ENCODE peak calls at places on chromosomes 5 and 9, in five cellular contexts. One of them, this sample, is unnamed.

GRCh38 chr5:135332519-135333150 is 66.4 kb downstream of the MACROH2A1 start:
- DNase-seq in GM13977: peak; percentile 82
- DNase-seq in AG04450: peak; percentile 47
- DNase-seq in endothelial cell: no peak
- DNase-seq in foreskin fibroblast: peak; percentile 79
- DNase-seq in this sample: peak; percentile 75

GRCh38 chr5:159313197-159313596 is 17.1 kb downstream of the IL12B start:
- DNase-seq in endothelial cell: no peak
- DNase-seq in AG04450: no peak
- DNase-seq in foreskin fibroblast: no peak
- DNase-seq in GM13977: no peak
- DNase-seq in this sample: no peak

GRCh38 chr5:173721259-173722232 is 105.1 kb upstream of the BOD1 start:
- DNase-seq in AG04450: no peak
- DNase-seq in GM13977: no peak
- DNase-seq in foreskin fibroblast: no peak
- DNase-seq in endothelial cell: no peak
- DNase-seq in this sample: no peak

GRCh38 chr9:127858041-127858512 is 3.6 kb upstream of the ENG start:
- DNase-seq in foreskin fibroblast: no peak
- DNase-seq in GM13977: no peak
- DNase-seq in endothelial cell: no peak
- DNase-seq in AG04450: no peak
- DNase-seq in this sample: no peak

GRCh38 chr9:109861499-109861898 is 81.5 kb downstream of the PALM2AKAP2 start:
- DNase-seq in endothelial cell: no peak
- DNase-seq in GM13977: no peak
- DNase-seq in foreskin fibroblast: peak; percentile 89
- DNase-seq in AG04450: no peak
- DNase-seq in this sample: no peak

GRCh38 chr9:113978954-113979712 is 99.0 kb downstream of the AMBP start:
- DNase-seq in AG04450: no peak
- DNase-seq in endothelial cell: no peak
- DNase-seq in foreskin fibroblast: peak; percentile 68
- DNase-seq in GM13977: no peak
- DNase-seq in this sample: no peak

GRCh38 chr5:135484563-135485157 is 32.5 kb upstream of the TIFAB start:
- DNase-seq in foreskin fibroblast: no peak
- DNase-seq in AG04450: no peak
- DNase-seq in endothelial cell: no peak
- DNase-seq in GM13977: no peak
- DNase-seq in this sample: no peak

GRCh38 chr5:82985763-82986162 is 91.4 kb downstream of the TMEM167A start:
- DNase-seq in foreskin fibroblast: no peak
- DNase-seq in endothelial cell: no peak
- DNase-seq in GM13977: no peak
- DNase-seq in AG04450: no peak
- DNase-seq in this sample: no peak

GRCh38 chr9:127987103-127987614 is 6.4 kb upstream of the EEIG1 start:
- DNase-seq in endothelial cell: no peak
- DNase-seq in foreskin fibroblast: peak; percentile 75
- DNase-seq in AG04450: no peak
- DNase-seq in GM13977: no peak
- DNase-seq in this sample: no peak

GRCh38 chr5:52870448-52870847 is 82.7 kb downstream of the ITGA1 start:
- DNase-seq in endothelial cell: no peak
- DNase-seq in GM13977: no peak
- DNase-seq in AG04450: no peak
- DNase-seq in foreskin fibroblast: peak; percentile 42
- DNase-seq in this sample: no peak

GRCh38 chr5:138275895-138276294 is 1.5 kb upstream of the GFRA3 start:
- DNase-seq in AG04450: no peak
- DNase-seq in endothelial cell: no peak
- DNase-seq in GM13977: no peak
- DNase-seq in foreskin fibroblast: no peak
- DNase-seq in this sample: no peak

GRCh38 chr9:134570726-134571325 is 70.8 kb upstream of the COL5A1 start:
- DNase-seq in GM13977: no peak
- DNase-seq in endothelial cell: no peak
- DNase-seq in foreskin fibroblast: no peak
- DNase-seq in AG04450: no peak
- DNase-seq in this sample: no peak

GRCh38 chr9:21611896-21612295 is 129.8 kb upstream of the IFNE start:
- DNase-seq in GM13977: no peak
- DNase-seq in foreskin fibroblast: no peak
- DNase-seq in AG04450: no peak
- DNase-seq in endothelial cell: no peak
- DNase-seq in this sample: no peak

GRCh38 chr5:151171521-151171920 is 13.9 kb upstream of the ANXA6 start:
- DNase-seq in foreskin fibroblast: no peak
- DNase-seq in AG04450: no peak
- DNase-seq in endothelial cell: no peak
- DNase-seq in GM13977: no peak
- DNase-seq in this sample: no peak

GRCh38 chr5:178564842-178565550 is 25.2 kb downstream of the COL23A1 start:
- DNase-seq in foreskin fibroblast: no peak
- DNase-seq in GM13977: no peak
- DNase-seq in endothelial cell: no peak
- DNase-seq in AG04450: no peak
- DNase-seq in this sample: no peak

GRCh38 chr5:173970878-173971650 is 17.9 kb upstream of the C5orf47 start:
- DNase-seq in foreskin fibroblast: no peak
- DNase-seq in AG04450: no peak
- DNase-seq in endothelial cell: no peak
- DNase-seq in GM13977: no peak
- DNase-seq in this sample: no peak

GRCh38 chr5:72618699-72619098 is 111.5 kb upstream of the ZNF366 start:
- DNase-seq in AG04450: no peak
- DNase-seq in endothelial cell: no peak
- DNase-seq in GM13977: no peak
- DNase-seq in foreskin fibroblast: peak; percentile 82
- DNase-seq in this sample: no peak

GRCh38 chr9:137982132-137982666 is 104.6 kb downstream of the CACNA1B start:
- DNase-seq in GM13977: no peak
- DNase-seq in endothelial cell: no peak
- DNase-seq in foreskin fibroblast: peak; percentile 8
- DNase-seq in AG04450: no peak
- DNase-seq in this sample: no peak

GRCh38 chr5:123186762-123187161 is 97.7 kb downstream of the PRDM6 start:
- DNase-seq in GM13977: no peak
- DNase-seq in endothelial cell: no peak
- DNase-seq in foreskin fibroblast: no peak
- DNase-seq in AG04450: no peak
- DNase-seq in this sample: no peak

GRCh38 chr5:161696992-161697391 is 11.5 kb downstream of the GABRA6 start:
- DNase-seq in foreskin fibroblast: no peak
- DNase-seq in AG04450: no peak
- DNase-seq in GM13977: no peak
- DNase-seq in endothelial cell: no peak
- DNase-seq in this sample: no peak

GRCh38 chr5:4082966-4083564 is 487.4 kb downstream of the IRX1 start:
- DNase-seq in AG04450: no peak
- DNase-seq in foreskin fibroblast: no peak
- DNase-seq in GM13977: no peak
- DNase-seq in endothelial cell: no peak
- DNase-seq in this sample: no peak

GRCh38 chr5:83472508-83473343 is 1.2 kb downstream of the VCAN start:
- DNase-seq in foreskin fibroblast: peak; percentile 80
- DNase-seq in GM13977: peak; percentile 70
- DNase-seq in AG04450: no peak
- DNase-seq in endothelial cell: peak; percentile 58
- DNase-seq in this sample: peak; percentile 62

GRCh38 chr9:129289883-129290282 is 111.8 kb upstream of the IER5L start:
- DNase-seq in endothelial cell: no peak
- DNase-seq in foreskin fibroblast: no peak
- DNase-seq in GM13977: no peak
- DNase-seq in AG04450: no peak
- DNase-seq in this sample: no peak

GRCh38 chr9:98774746-98775145 is 21.6 kb downstream of the ANKS6 start:
- DNase-seq in endothelial cell: no peak
- DNase-seq in foreskin fibroblast: peak; percentile 43
- DNase-seq in GM13977: no peak
- DNase-seq in AG04450: no peak
- DNase-seq in this sample: no peak

GRCh38 chr9:132301521-132301920 is 53.3 kb downstream of the SETX start:
- DNase-seq in foreskin fibroblast: peak; percentile 25
- DNase-seq in endothelial cell: no peak
- DNase-seq in GM13977: no peak
- DNase-seq in AG04450: no peak
- DNase-seq in this sample: no peak

DNA sequence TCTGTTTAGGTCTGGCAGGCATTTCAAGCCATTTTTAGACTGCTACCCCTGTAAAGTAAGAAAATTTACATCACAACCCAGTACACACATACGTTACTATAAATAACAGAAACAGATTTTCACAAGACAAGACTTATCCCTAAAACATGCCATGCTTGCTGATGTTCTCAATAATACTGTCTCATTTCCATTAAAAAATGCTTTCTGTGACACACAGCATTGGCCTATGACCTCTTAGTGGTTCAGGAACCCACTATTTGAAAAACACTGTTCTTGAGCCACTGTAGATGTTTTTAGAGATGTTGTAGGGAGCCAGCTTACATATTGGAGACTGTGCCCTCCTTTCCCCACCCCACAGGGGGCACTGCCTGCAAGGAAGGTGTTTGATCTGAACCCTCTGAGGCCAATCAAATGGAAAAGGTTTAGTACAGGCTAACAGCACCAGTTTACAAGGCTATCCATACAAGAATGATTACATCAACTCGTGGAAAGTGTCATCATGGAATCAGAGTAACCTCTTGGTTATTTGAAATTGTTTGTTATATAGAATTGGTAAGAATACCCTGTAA is 30.8 kb downstream of the ZSWIM6 start:
- DNase-seq in GM13977: no peak
- DNase-seq in foreskin fibroblast: peak; percentile 57
- DNase-seq in endothelial cell: no peak
- DNase-seq in AG04450: no peak
- DNase-seq in this sample: no peak
- TF ChIP-seq CTCF in GM13977: peak; percentile 11
- TF ChIP-seq CTCF in foreskin fibroblast: peak; percentile 28
- TF ChIP-seq CTCF in endothelial cell: no peak
- TF ChIP-seq CTCF in AG04450: peak; percentile 24
- TF ChIP-seq CTCF in this sample: no peak

GRCh38 chr9:96219615-96220257 is 82.2 kb downstream of the HSD17B3 start:
- DNase-seq in AG04450: no peak
- DNase-seq in endothelial cell: peak; percentile 30
- DNase-seq in GM13977: peak; percentile 62
- DNase-seq in foreskin fibroblast: peak; percentile 51
- DNase-seq in this sample: peak; percentile 77

GRCh38 chr9:96217358-96217755 is 84.6 kb downstream of the HSD17B3 start:
- DNase-seq in endothelial cell: no peak
- DNase-seq in AG04450: no peak
- DNase-seq in foreskin fibroblast: no peak
- DNase-seq in GM13977: no peak
- DNase-seq in this sample: no peak

GRCh38 chr9:96217756-96218693 is 84.0 kb downstream of the HSD17B3 start:
- DNase-seq in endothelial cell: peak; percentile 90
- DNase-seq in AG04450: peak; percentile 11
- DNase-seq in foreskin fibroblast: peak; percentile 84
- DNase-seq in GM13977: peak; percentile 93
- DNase-seq in this sample: peak; percentile 94

GRCh38 chr9:96218821-96219614 is 83.0 kb downstream of the HSD17B3 start:
- DNase-seq in foreskin fibroblast: no peak
- DNase-seq in AG04450: no peak
- DNase-seq in GM13977: peak; percentile 29
- DNase-seq in endothelial cell: no peak
- DNase-seq in this sample: peak; percentile 43

DNA sequence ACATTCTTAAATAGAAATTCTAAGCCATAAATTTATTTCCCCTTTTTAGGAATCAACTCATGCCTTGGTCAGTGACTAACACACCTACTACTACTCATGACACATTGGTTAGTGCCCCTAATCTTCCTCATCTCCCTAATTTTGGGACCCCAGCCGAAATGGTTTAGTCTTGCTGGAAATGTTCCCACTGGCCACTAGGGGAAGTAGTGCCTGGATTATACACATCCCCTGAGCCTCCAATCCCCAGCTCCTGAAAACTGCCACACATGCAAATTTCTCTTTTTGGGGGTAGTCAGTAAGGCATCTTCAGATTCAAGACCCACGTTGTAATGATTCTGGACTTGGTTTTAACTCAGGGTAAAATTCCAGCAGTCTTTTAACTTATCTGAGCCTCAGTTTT is 79.8 kb downstream of the HSD17B3 start:
- DNase-seq in foreskin fibroblast: no peak
- DNase-seq in endothelial cell: no peak
- DNase-seq in GM13977: peak; percentile 33
- DNase-seq in AG04450: no peak
- DNase-seq in this sample: peak; percentile 37
- TF ChIP-seq CTCF in foreskin fibroblast: peak; percentile 43
- TF ChIP-seq CTCF in endothelial cell: peak; percentile 69
- TF ChIP-seq CTCF in GM13977: peak; percentile 32
- TF ChIP-seq CTCF in AG04450: peak; percentile 52
- TF ChIP-seq CTCF in this sample: no peak

DNA sequence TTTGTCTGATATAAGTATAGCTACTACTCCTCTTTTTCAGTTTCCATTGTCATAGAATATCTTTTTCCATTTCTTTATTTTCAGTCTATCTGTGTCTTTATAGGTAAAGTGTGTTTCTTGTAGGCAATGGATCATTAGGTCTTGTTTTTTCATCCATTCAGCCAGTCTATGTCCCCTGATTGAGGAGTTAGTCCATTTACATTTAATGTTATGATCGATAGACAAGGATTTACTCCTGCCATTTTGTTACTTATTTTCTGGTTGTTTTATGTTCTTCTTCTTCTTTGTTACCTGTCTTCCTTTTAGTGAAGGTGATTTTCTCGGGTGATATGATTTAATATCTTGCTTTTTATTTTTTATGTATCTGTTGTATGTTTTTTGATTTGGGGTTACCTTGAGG is 169.0 kb downstream of the BARX1 start:
- DNase-seq in GM13977: no peak
- DNase-seq in endothelial cell: no peak
- DNase-seq in foreskin fibroblast: no peak
- DNase-seq in AG04450: no peak
- DNase-seq in this sample: no peak
- TF ChIP-seq CTCF in GM13977: no peak
- TF ChIP-seq CTCF in endothelial cell: no peak
- TF ChIP-seq CTCF in foreskin fibroblast: no peak
- TF ChIP-seq CTCF in AG04450: no peak
- TF ChIP-seq CTCF in this sample: no peak

DNA sequence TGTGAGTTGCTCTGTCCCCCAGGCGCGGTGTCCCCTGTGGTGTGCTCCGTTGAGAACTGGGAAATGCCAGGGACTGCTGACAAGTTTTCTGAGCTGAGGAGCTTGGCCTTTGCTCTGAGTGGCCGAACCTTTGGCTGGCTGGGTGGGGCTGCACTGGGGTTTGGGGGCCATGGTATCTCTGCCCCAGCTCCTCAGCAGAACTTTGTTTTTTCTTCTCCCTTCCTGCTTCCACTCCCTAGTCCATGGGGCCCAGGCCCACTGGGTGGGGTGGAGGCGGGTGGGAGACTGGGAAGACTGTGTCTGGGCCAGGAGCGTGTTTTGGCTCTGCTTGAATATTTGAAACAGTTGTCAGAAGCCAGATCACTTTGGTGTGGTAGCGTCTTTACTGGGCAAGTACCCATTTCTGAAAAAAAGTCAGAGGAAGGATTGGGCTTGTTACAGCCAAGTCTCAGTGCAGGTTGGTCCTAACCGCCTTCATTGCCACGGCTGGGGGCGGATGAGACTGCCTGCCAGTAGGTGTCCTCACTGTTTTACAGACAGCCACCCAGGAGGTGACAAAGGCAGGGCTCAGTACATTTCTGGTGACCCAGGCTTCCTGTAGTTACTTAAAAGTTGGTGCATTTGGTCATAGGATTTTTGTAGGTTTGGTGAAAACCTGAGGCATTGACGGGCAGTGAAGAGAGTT is 92.7 kb downstream of the DAB2IP start:
- DNase-seq in endothelial cell: no peak
- DNase-seq in GM13977: peak; percentile 80
- DNase-seq in foreskin fibroblast: peak; percentile 68
- DNase-seq in AG04450: no peak
- DNase-seq in this sample: peak; percentile 75
- TF ChIP-seq CTCF in endothelial cell: no peak
- TF ChIP-seq CTCF in GM13977: peak; percentile 57
- TF ChIP-seq CTCF in foreskin fibroblast: peak; percentile 45
- TF ChIP-seq CTCF in AG04450: peak; percentile 34
- TF ChIP-seq CTCF in this sample: peak; percentile 45